ENCODE peak calls at places on chromosome 6, in six cellular contexts. D is HCT116, B is A549, G is SK-N-SH, M is endothelial cell of umbilical vein, F is H1. Z is an unnamed sample.

GRCh38 chr6:93407186-93407585 is 12.2 kb downstream of the EPHA7 start:
- DNase-seq in G (no peak), B (no peak), D (no peak), M (peak; percentile 80), F (no peak), Z (no peak)

GRCh38 chr6:3929281-3929798 is 80.2 kb downstream of the FAM50B start:
- DNase-seq in B (no peak), D (no peak), M (no peak), G (no peak), F (no peak), Z (no peak)

GRCh38 chr6:41509596-41509995 is 36.6 kb upstream of the FOXP4 start:
- DNase-seq in G (no peak), B (no peak), F (no peak), M (no peak), D (no peak), Z (no peak)

GRCh38 chr6:129309154-129309553 is 400.8 kb downstream of the ARHGAP18 start:
- DNase-seq in D (no peak), F (no peak), G (no peak), M (no peak), B (no peak), Z (no peak)

GRCh38 chr6:22149501-22150490 is 147.0 kb downstream of the PRL start:
- DNase-seq in D (no peak), B (no peak), F (no peak), G (peak; percentile 62), M (no peak), Z (no peak)

GRCh38 chr6:159988983-159989454 is 20.1 kb downstream of the IGF2R start:
- DNase-seq in D (no peak), M (no peak), B (no peak), F (no peak), G (no peak), Z (peak; percentile 96)

GRCh38 chr6:167485186-167485978 is 160.5 kb downstream of the TTLL2 start:
- DNase-seq in F (no peak), M (peak; percentile 55), D (no peak), B (peak; percentile 13), G (peak; percentile 58), Z (no peak)

GRCh38 chr6:132714160-132714559 is 305 bp upstream of the VNN1 start:
- DNase-seq in B (no peak), G (no peak), M (no peak), F (no peak), D (no peak), Z (no peak)

GRCh38 chr6:133894795-133895401 is 6.0 kb downstream of the TCF21 start:
- DNase-seq in D (no peak), G (no peak), M (no peak), F (no peak), B (no peak), Z (no peak)

GRCh38 chr6:44800171-44800671 is 412.7 kb downstream of the CDC5L start:
- DNase-seq in B (peak; percentile 4), G (no peak), D (no peak), M (no peak), F (no peak), Z (no peak)

GRCh38 chr6:129679250-129679649 is 30.7 kb downstream of the ARHGAP18 start:
- DNase-seq in D (no peak), B (no peak), F (no peak), M (peak; percentile 49), G (no peak), Z (no peak)

GRCh38 chr6:32244946-32245398 is 21.1 kb upstream of the NOTCH4 start:
- DNase-seq in G (peak; percentile 81), M (peak; percentile 85), D (peak; percentile 56), B (peak; percentile 85), F (peak; percentile 17), Z (peak; percentile 75)

GRCh38 chr6:32239462-32239861 is 15.6 kb upstream of the NOTCH4 start:
- DNase-seq in M (no peak), B (no peak), G (no peak), D (no peak), F (no peak), Z (no peak)

GRCh38 chr6:32244270-32244669 is 20.4 kb upstream of the NOTCH4 start:
- DNase-seq in M (no peak), F (no peak), D (no peak), G (no peak), B (no peak), Z (no peak)

DNA sequence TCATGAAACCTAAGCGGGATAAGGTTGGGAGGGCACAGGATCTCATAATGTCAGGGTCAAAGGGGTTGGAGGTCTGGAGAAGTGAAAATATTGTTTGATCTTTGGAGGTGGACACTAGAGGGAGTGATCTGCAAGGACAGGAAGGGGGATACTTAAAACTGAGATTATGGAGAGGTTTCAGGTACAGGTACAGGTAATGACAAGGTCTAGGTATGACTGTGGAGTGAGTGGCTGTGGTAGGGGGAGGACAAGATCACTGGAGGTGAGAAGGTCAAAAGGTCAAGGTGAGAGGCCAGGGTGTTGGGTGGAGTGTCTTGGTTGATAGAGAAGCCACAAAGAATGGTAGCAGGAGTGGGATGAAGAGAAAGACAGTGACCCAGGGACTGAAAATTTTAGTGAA is 16.8 kb upstream of the NOTCH4 start:
- DNase-seq in M (no peak), F (no peak), G (no peak), B (no peak), D (no peak), Z (no peak)
- TF ChIP-seq CTCF in M (no peak), F (no peak), G (no peak), B (no peak), D (no peak), Z (no peak)

DNA sequence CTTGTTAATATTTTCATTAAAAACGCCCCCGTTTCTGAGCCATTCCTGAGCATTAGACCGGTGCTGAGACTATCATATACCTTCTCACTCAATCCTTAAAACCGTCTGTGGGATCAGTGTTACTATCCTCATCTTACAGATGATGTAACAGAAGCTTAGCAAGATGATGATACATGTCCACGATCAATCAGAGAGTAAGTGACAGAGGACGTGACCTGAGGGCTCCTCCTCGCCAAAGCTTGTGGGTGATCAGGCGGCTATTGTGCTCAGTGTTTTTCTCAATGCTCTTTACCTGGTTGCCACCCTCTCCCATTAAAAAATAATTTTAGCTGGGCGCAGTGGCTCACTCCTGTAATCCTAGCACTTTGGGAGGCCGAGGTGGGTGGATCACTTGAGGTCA is 113.1 kb downstream of the MTHFD1L start:
- DNase-seq in F (no peak), G (no peak), M (no peak), B (no peak), D (no peak), Z (no peak)
- TF ChIP-seq MAX in F (no peak), G (no peak), M (no peak), B (no peak), D (no peak), Z (no peak)

GRCh38 chr6:157813757-157814455 is 9.1 kb upstream of the SNX9 start:
- DNase-seq in F (no peak), G (no peak), D (no peak), B (no peak), M (peak; percentile 63), Z (no peak)
- H3K4me3 ChIP-seq in F (no peak overlapping the region), G (no peak overlapping the region), D (no peak overlapping the region), B (no peak overlapping the region), M (no peak overlapping the region), Z (no peak overlapping the region)

GRCh38 chr6:36735110-36735971 is 37.7 kb downstream of the RAB44 start:
- DNase-seq in D (no peak), F (no peak), G (no peak), M (peak; percentile 68), B (no peak), Z (peak; percentile 82)
- TF ChIP-seq CTCF in D (no peak), F (no peak), G (no peak), M (peak; percentile 27), B (no peak), Z (no peak)

DNA sequence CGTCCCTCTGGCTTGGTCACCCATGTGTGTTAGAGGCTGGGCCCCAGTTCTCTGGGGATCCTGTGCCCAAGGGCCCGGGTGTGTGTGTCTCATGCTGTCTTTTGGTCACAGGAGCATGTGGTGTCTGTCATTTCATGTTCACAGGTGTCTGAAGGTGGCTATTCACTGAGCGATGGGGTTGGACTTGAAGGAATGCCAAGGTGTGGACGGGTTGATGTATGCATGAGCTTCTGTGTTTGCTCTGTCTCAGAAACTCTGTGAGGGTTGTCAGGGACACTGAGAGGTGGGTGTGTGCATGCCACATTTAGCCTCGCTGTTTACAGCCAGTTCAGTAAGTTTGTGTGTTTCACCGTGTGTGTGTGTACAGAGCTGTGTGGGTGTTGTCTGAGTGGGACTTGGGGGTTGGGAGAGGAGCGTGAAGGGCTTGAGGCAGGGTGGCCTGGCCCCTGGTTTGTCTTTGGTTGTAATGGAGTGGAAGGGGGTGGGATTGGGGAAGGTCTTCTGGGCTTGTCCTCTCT is 1.2 kb downstream of the DDR1 start:
- DNase-seq in B (peak; percentile 28), M (no peak), G (peak; percentile 12), F (no peak), D (no peak), Z (no peak)
- TF ChIP-seq MAX in B (no peak), M (no peak), G (no peak), F (no peak), D (no peak), Z (no peak)

GRCh38 chr6:107942164-107942563 is 15.8 kb downstream of the SEC63 start:
- DNase-seq in G (no peak), F (no peak), B (no peak), M (no peak), D (no peak), Z (no peak)

GRCh38 chr6:107941627-107942026 is 16.4 kb downstream of the SEC63 start:
- DNase-seq in M (no peak), D (no peak), G (no peak), B (no peak), F (no peak), Z (no peak)

GRCh38 chr6:107936162-107936909 is 21.7 kb downstream of the SEC63 start:
- DNase-seq in D (no peak), G (no peak), F (no peak), B (no peak), M (peak; percentile 16), Z (no peak)

GRCh38 chr6:107943626-107944439 is 14.2 kb downstream of the SEC63 start:
- DNase-seq in G (no peak), B (no peak), M (no peak), D (no peak), F (no peak), Z (no peak)

GRCh38 chr6:107941199-107941598 is 16.8 kb downstream of the SEC63 start:
- DNase-seq in M (no peak), F (no peak), B (no peak), G (no peak), D (no peak), Z (no peak)
- H3K4me3 ChIP-seq in M (no peak overlapping the region), F (no peak overlapping the region), B (no peak overlapping the region), G (no peak overlapping the region), D (no peak overlapping the region), Z (no peak overlapping the region)

Z was measured in NB4.